ENCODE peak calls at places on chromosomes 6 and 20, in six cellular contexts. U is HepG2, B is A549, H is ovary, I is transverse colon, W is stomach. V is an unnamed sample.
A peak's percentile ranks its signal among the peaks of the same experiment; 100 is the strongest.

GRCh38 chr6:154526997-154527396 is 16.5 kb upstream of the CNKSR3 start:
- DNase-seq in U (no peak), B (no peak), H (no peak), I (no peak), W (no peak), V (no peak)

GRCh38 chr6:119986934-119987549 is 637.5 kb upstream of the MAN1A1 start:
- DNase-seq in U (peak; percentile 14), B (peak; percentile 0), H (no peak), I (no peak), W (no peak), V (no peak)

GRCh38 chr6:99178168-99178567 is 171.3 kb downstream of the FAXC start:
- DNase-seq in U (no peak), B (no peak), H (no peak), I (no peak), W (no peak), V (no peak)

GRCh38 chr6:166595949-166596348 is 9.5 kb upstream of the RAMACL start:
- DNase-seq in U (no peak), B (no peak), H (no peak), I (no peak), W (no peak), V (no peak)

GRCh38 chr20:49916146-49917002 is 1.0 kb upstream of the SPATA2 start:
- DNase-seq in U (peak; percentile 100), B (peak; percentile 79), H (no peak), I (peak; percentile 77), W (peak; percentile 48), V (no peak)

GRCh38 chr20:38806855-38807655 is 1.6 kb downstream of the PPP1R16B start:
- DNase-seq in U (no peak), B (no peak), H (no peak), I (peak; percentile 36), W (no peak), V (no peak)

GRCh38 chr6:96015791-96016776 is at the start of gene FUT9:
- DNase-seq in U (no peak), B (no peak), H (no peak), I (no peak), W (peak; percentile 78), V (no peak)

GRCh38 chr20:41701596-41702350 is 83.6 kb upstream of the CHD6 start:
- DNase-seq in U (no peak), B (no peak), H (no peak), I (no peak), W (no peak), V (no peak)

GRCh38 chr20:41171736-41172295 is 34.5 kb downstream of the PLCG1 start:
- DNase-seq in U (no peak), B (no peak), H (peak; percentile 17), I (peak; percentile 4), W (peak; percentile 0), V (no peak)

GRCh38 chr20:50980851-50981713 is 22.5 kb downstream of the MOCS3 start:
- DNase-seq in U (peak; percentile 79), B (peak; percentile 78), H (peak; percentile 45), I (peak; percentile 55), W (peak; percentile 51), V (peak; percentile 49)

GRCh38 chr6:87929843-87930288 is 117.8 kb upstream of the SPACA1 start:
- DNase-seq in U (peak; percentile 78), B (peak; percentile 74), H (peak; percentile 83), I (peak; percentile 86), W (peak; percentile 77), V (peak; percentile 89)

GRCh38 chr6:160462551-160463109 is 114.5 kb downstream of the SLC22A3 start:
- DNase-seq in U (no peak), B (no peak), H (no peak), I (peak; percentile 13), W (no peak), V (no peak)

GRCh38 chr20:61875221-61875885 is 190.3 kb downstream of the TAF4 start:
- DNase-seq in U (no peak), B (peak; percentile 13), H (no peak), I (no peak), W (no peak), V (no peak)

GRCh38 chr6:87553159-87553765 is 36.5 kb downstream of the RARS2 start:
- DNase-seq in U (no peak), B (no peak), H (no peak), I (no peak), W (no peak), V (no peak)

GRCh38 chr20:58001381-58001780 is 227.1 kb downstream of the ANKRD60 start:
- DNase-seq in U (no peak), B (no peak), H (peak; percentile 82), I (no peak), W (no peak), V (no peak)

GRCh38 chr6:14542670-14543366 is 425.2 kb downstream of the CD83 start:
- DNase-seq in U (no peak), B (no peak), H (no peak), I (no peak), W (no peak), V (no peak)

GRCh38 chr6:38997128-38997761 is 51.3 kb upstream of the GLP1R start:
- DNase-seq in U (peak; percentile 29), B (peak; percentile 16), H (no peak), I (no peak), W (peak; percentile 39), V (no peak)

GRCh38 chr6:170443151-170443662 is 109.9 kb downstream of the PSMB1 start:
- DNase-seq in U (no peak), B (no peak), H (no peak), I (no peak), W (peak; percentile 18), V (no peak)

GRCh38 chr6:44785123-44785522 is 397.6 kb downstream of the CDC5L start:
- DNase-seq in U (no peak), B (no peak), H (no peak), I (no peak), W (no peak), V (no peak)

GRCh38 chr6:152091851-152092341 is 284.4 kb downstream of the ESR1 start:
- DNase-seq in U (no peak), B (peak; percentile 7), H (no peak), I (no peak), W (no peak), V (no peak)

GRCh38 chr6:118923035-118923434 is 11.9 kb downstream of the MCM9 start:
- DNase-seq in U (peak; percentile 20), B (no peak), H (no peak), I (no peak), W (no peak), V (no peak)

GRCh38 chr20:44080646-44081267 is 106.2 kb downstream of the JPH2 start:
- DNase-seq in U (peak; percentile 79), B (peak; percentile 77), H (peak; percentile 79), I (peak; percentile 83), W (peak; percentile 82), V (peak; percentile 31)

GRCh38 chr20:63497946-63498935 is 642 bp downstream of the EEF1A2 start:
- DNase-seq in U (no peak), B (peak; percentile 62), H (no peak), I (no peak), W (peak; percentile 61), V (no peak)

GRCh38 chr20:3630429-3630828 is 32.8 kb downstream of the GFRA4 start:
- DNase-seq in U (no peak), B (no peak), H (no peak), I (no peak), W (no peak), V (no peak)

GRCh38 chr20:14207591-14207990 is 129.8 kb downstream of the FLRT3 start:
- DNase-seq in U (no peak), B (no peak), H (no peak), I (no peak), W (no peak), V (no peak)

GRCh38 chr6:45420083-45420908 is 42.6 kb upstream of the SUPT3H start:
- DNase-seq in U (no peak), B (no peak), H (peak; percentile 36), I (peak; percentile 56), W (no peak), V (no peak)

DNA sequence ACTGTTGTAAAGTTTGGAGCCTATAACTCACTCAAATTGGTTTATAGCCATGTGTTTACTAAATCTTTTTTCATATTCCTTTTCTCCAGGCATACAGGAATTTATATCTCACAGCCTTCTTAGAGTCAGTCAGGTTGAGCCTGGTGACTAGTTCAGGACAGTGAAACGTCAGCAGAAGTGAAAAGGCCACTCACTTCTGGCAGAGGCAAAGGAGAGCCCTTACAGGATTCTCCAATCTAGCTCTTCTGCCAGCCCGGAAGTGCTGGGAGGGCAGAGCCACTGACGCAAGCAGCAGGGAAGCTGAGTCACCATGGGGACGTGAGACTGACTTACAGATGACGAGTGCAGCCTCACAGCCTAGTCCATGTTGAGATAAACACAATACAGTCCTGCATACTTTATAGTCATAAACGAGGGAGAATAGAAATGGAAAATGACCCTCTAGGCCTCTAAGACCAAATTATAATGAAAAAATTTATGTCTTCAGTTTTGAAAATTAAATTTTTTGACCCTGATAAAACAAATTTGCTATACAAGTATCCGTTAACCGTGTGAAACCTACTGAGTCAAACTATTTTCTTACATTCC is 1.3 kb downstream of the PXT1 start:
- DNase-seq in U (peak; percentile 94), B (peak; percentile 99), H (peak; percentile 90), I (peak; percentile 95), W (peak; percentile 91), V (peak; percentile 95)
- TF ChIP-seq EP300 in U (peak; percentile 25), B (no peak), H (peak; percentile 88), I (peak; percentile 70), W (peak; percentile 89), V (peak; percentile 98)

DNA sequence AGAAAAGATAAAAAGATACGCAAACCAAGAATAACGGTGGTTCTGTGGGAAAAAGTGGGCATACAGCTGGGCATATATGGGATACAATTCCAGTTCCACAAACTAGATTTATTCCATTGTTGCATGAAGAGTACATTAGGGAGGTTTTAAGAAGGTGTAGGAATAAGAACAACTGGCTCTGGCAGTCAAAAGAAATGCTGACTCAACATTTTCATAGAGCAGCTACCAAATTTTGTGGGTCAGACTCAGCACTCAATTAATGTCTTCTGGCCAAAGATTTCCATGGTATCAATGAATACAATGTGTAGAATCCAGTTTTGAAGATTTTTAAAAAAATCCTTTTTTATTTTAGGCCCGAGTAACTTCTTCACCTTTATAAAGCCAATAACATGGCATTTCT is 40.2 kb downstream of the TP53INP2 start:
- DNase-seq in U (no peak), B (no peak), H (no peak), I (no peak), W (no peak), V (no peak)
- H3K27ac ChIP-seq in U (no peak overlapping the region), B (no peak overlapping the region), H (no peak overlapping the region), I (no peak overlapping the region), W (no peak overlapping the region), V (no peak overlapping the region)

DNA sequence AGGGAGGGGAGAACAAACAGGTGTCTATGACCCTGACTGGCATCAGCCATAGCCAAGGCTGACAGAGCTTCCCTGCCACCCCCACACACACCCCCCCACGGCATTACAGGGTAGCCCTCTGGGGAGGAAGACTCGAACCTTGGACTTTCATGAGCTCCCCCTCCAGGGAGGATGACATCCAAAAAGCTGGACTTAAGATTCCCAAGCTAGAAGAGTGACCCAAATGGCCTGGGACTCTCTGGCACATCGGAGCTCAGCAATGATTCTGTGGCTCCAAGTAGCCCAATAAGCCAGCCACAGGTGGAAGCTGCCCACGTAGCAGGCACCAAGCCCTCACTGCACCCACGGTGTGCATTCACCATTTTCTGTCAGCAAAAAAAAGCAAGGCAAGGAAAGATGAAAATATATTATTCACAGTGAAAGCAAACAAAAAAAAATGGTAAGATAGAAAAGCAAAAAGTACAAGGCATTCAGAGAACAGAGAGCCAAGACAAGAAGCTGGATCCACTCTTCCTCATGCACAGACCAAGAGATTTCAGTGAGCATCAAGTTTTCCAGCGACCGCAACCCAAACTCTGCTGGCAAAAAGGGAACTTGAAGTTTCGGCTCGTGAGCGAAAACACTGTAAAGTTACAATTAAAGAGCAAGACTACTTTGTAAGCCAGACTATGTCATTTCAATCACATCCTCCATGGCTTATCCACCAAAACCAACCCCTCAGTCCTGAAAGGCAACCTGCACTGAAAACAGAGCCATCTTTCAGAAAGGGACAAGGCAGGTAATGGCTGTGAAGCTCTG is 10.9 kb downstream of the JAG1 start:
- DNase-seq in U (no peak), B (no peak), H (no peak), I (no peak), W (no peak), V (no peak)
- H3K4me1 ChIP-seq in U (peaks cover 92% of the 10 kb centered on the region), B (peaks cover 99% of the 10 kb centered on the region), H (peaks cover 11% of the 10 kb centered on the region), I (peaks cover 29% of the 10 kb centered on the region), W (peaks cover 78% of the 10 kb centered on the region), V (peaks cover 10% of the 10 kb centered on the region)

GRCh38 chr6:26268659-26269402 is 96.2 kb upstream of the BTN3A2 start:
- DNase-seq in U (peak; percentile 22), B (no peak), H (no peak), I (peak; percentile 32), W (no peak), V (no peak)
- TF ChIP-seq EP300 in U (no peak), B (no peak), H (no peak), I (no peak), W (no peak), V (no peak)

V was measured in tibial nerve.